ENCODE peak calls at places on chromosomes 16 and 17, in nine cellular contexts. One of them, this sample, is unnamed.

GRCh38 chr16:58339452-58339938 is 44.7 kb upstream of the PRSS54 start:
- DNase-seq in thyroid gland: no peak
- DNase-seq in neuronal stem cell: no peak
- DNase-seq in dorsolateral prefrontal cortex: no peak
- DNase-seq in cardiac muscle cell: peak
- DNase-seq in small intestine: no peak
- DNase-seq in ovary: no peak
- DNase-seq in CD8-positive, alpha-beta memory T cell: no peak
- DNase-seq in GM23248: peak
- DNase-seq in this sample: no peak

GRCh38 chr17:80822700-80823410 is 168.8 kb upstream of the CHMP6 start:
- DNase-seq in neuronal stem cell: no peak
- DNase-seq in thyroid gland: no peak
- DNase-seq in ovary: no peak
- DNase-seq in small intestine: no peak
- DNase-seq in CD8-positive, alpha-beta memory T cell: no peak
- DNase-seq in dorsolateral prefrontal cortex: no peak
- DNase-seq in cardiac muscle cell: no peak
- DNase-seq in GM23248: no peak
- DNase-seq in this sample: no peak

GRCh38 chr17:37067555-37068111 is 118.9 kb downstream of the AATF start:
- DNase-seq in cardiac muscle cell: peak
- DNase-seq in thyroid gland: no peak
- DNase-seq in neuronal stem cell: no peak
- DNase-seq in dorsolateral prefrontal cortex: no peak
- DNase-seq in small intestine: peak
- DNase-seq in ovary: no peak
- DNase-seq in CD8-positive, alpha-beta memory T cell: no peak
- DNase-seq in GM23248: peak
- DNase-seq in this sample: no peak

GRCh38 chr16:31487076-31487719 is 4.3 kb downstream of the SLC5A2 start:
- DNase-seq in CD8-positive, alpha-beta memory T cell: no peak
- DNase-seq in cardiac muscle cell: no peak
- DNase-seq in dorsolateral prefrontal cortex: no peak
- DNase-seq in thyroid gland: no peak
- DNase-seq in small intestine: no peak
- DNase-seq in ovary: no peak
- DNase-seq in neuronal stem cell: no peak
- DNase-seq in GM23248: no peak
- DNase-seq in this sample: no peak

GRCh38 chr17:32385121-32385520 is 35.2 kb downstream of the ZNF207 start:
- DNase-seq in cardiac muscle cell: no peak
- DNase-seq in neuronal stem cell: no peak
- DNase-seq in GM23248: no peak
- DNase-seq in dorsolateral prefrontal cortex: no peak
- DNase-seq in thyroid gland: no peak
- DNase-seq in ovary: no peak
- DNase-seq in small intestine: no peak
- DNase-seq in CD8-positive, alpha-beta memory T cell: no peak
- DNase-seq in this sample: no peak

GRCh38 chr17:27666831-27667560 is 36.0 kb downstream of the LGALS9 start:
- DNase-seq in ovary: no peak
- DNase-seq in dorsolateral prefrontal cortex: no peak
- DNase-seq in cardiac muscle cell: no peak
- DNase-seq in GM23248: no peak
- DNase-seq in CD8-positive, alpha-beta memory T cell: no peak
- DNase-seq in neuronal stem cell: no peak
- DNase-seq in thyroid gland: no peak
- DNase-seq in small intestine: no peak
- DNase-seq in this sample: no peak

GRCh38 chr16:4200781-4201137 is 41.1 kb downstream of the SRL start:
- DNase-seq in small intestine: no peak
- DNase-seq in cardiac muscle cell: peak
- DNase-seq in CD8-positive, alpha-beta memory T cell: no peak
- DNase-seq in neuronal stem cell: no peak
- DNase-seq in thyroid gland: no peak
- DNase-seq in dorsolateral prefrontal cortex: no peak
- DNase-seq in ovary: no peak
- DNase-seq in GM23248: peak
- DNase-seq in this sample: no peak

GRCh38 chr17:77011173-77012011 is 129.4 kb upstream of the SEC14L1 start:
- DNase-seq in cardiac muscle cell: peak
- DNase-seq in dorsolateral prefrontal cortex: no peak
- DNase-seq in CD8-positive, alpha-beta memory T cell: peak
- DNase-seq in small intestine: peak
- DNase-seq in GM23248: peak
- DNase-seq in ovary: no peak
- DNase-seq in thyroid gland: peak
- DNase-seq in neuronal stem cell: no peak
- DNase-seq in this sample: no peak

GRCh38 chr17:15031971-15032370 is 233.2 kb downstream of the PMP22 start:
- DNase-seq in cardiac muscle cell: no peak
- DNase-seq in thyroid gland: no peak
- DNase-seq in CD8-positive, alpha-beta memory T cell: no peak
- DNase-seq in GM23248: no peak
- DNase-seq in dorsolateral prefrontal cortex: no peak
- DNase-seq in small intestine: no peak
- DNase-seq in neuronal stem cell: no peak
- DNase-seq in ovary: no peak
- DNase-seq in this sample: no peak

GRCh38 chr17:73494955-73495349 is 149.3 kb downstream of the SDK2 start:
- DNase-seq in small intestine: no peak
- DNase-seq in ovary: no peak
- DNase-seq in cardiac muscle cell: no peak
- DNase-seq in CD8-positive, alpha-beta memory T cell: no peak
- DNase-seq in GM23248: no peak
- DNase-seq in dorsolateral prefrontal cortex: no peak
- DNase-seq in thyroid gland: no peak
- DNase-seq in neuronal stem cell: no peak
- DNase-seq in this sample: no peak

GRCh38 chr17:42586514-42587230 is 9.1 kb upstream of the PSMC3IP start:
- DNase-seq in ovary: no peak
- DNase-seq in thyroid gland: no peak
- DNase-seq in small intestine: no peak
- DNase-seq in neuronal stem cell: no peak
- DNase-seq in dorsolateral prefrontal cortex: no peak
- DNase-seq in CD8-positive, alpha-beta memory T cell: no peak
- DNase-seq in cardiac muscle cell: no peak
- DNase-seq in GM23248: no peak
- DNase-seq in this sample: no peak

GRCh38 chr16:29993191-29993902 is 2.1 kb downstream of the HIRIP3 start:
- DNase-seq in cardiac muscle cell: no peak
- DNase-seq in thyroid gland: no peak
- DNase-seq in ovary: no peak
- DNase-seq in neuronal stem cell: no peak
- DNase-seq in CD8-positive, alpha-beta memory T cell: no peak
- DNase-seq in dorsolateral prefrontal cortex: no peak
- DNase-seq in GM23248: no peak
- DNase-seq in small intestine: no peak
- DNase-seq in this sample: no peak

GRCh38 chr16:29993903-29994612 is 1.4 kb downstream of the HIRIP3 start:
- DNase-seq in neuronal stem cell: no peak
- DNase-seq in thyroid gland: no peak
- DNase-seq in CD8-positive, alpha-beta memory T cell: no peak
- DNase-seq in small intestine: no peak
- DNase-seq in ovary: no peak
- DNase-seq in cardiac muscle cell: no peak
- DNase-seq in GM23248: no peak
- DNase-seq in dorsolateral prefrontal cortex: no peak
- DNase-seq in this sample: no peak

GRCh38 chr16:29995330-29995910 is at the start of gene HIRIP3:
- DNase-seq in dorsolateral prefrontal cortex: peak
- DNase-seq in neuronal stem cell: peak
- DNase-seq in thyroid gland: peak
- DNase-seq in cardiac muscle cell: peak
- DNase-seq in ovary: peak
- DNase-seq in small intestine: peak
- DNase-seq in CD8-positive, alpha-beta memory T cell: peak
- DNase-seq in GM23248: peak
- DNase-seq in this sample: peak

GRCh38 chr16:29995911-29996772 is at the start of gene INO80E:
- DNase-seq in neuronal stem cell: peak
- DNase-seq in cardiac muscle cell: peak
- DNase-seq in CD8-positive, alpha-beta memory T cell: peak
- DNase-seq in GM23248: peak
- DNase-seq in thyroid gland: peak
- DNase-seq in dorsolateral prefrontal cortex: peak
- DNase-seq in small intestine: peak
- DNase-seq in ovary: peak
- DNase-seq in this sample: peak

GRCh38 chr16:29994613-29995329 is 646 bp downstream of the HIRIP3 start:
- DNase-seq in GM23248: peak
- DNase-seq in dorsolateral prefrontal cortex: peak
- DNase-seq in cardiac muscle cell: peak
- DNase-seq in ovary: no peak
- DNase-seq in small intestine: peak
- DNase-seq in thyroid gland: no peak
- DNase-seq in neuronal stem cell: no peak
- DNase-seq in CD8-positive, alpha-beta memory T cell: no peak
- DNase-seq in this sample: peak
- H3K27ac ChIP-seq in GM23248: peak
- H3K27ac ChIP-seq in dorsolateral prefrontal cortex: peak
- H3K27ac ChIP-seq in cardiac muscle cell: peak
- H3K27ac ChIP-seq in ovary: peak
- H3K27ac ChIP-seq in small intestine: peak
- H3K27ac ChIP-seq in thyroid gland: peak
- H3K27ac ChIP-seq in neuronal stem cell: peak
- H3K27ac ChIP-seq in CD8-positive, alpha-beta memory T cell: peak
- H3K27ac ChIP-seq in this sample: peak

GRCh38 chr17:56866076-56866475 is 32.1 kb downstream of the DGKE start:
- DNase-seq in neuronal stem cell: no peak
- DNase-seq in dorsolateral prefrontal cortex: no peak
- DNase-seq in GM23248: no peak
- DNase-seq in CD8-positive, alpha-beta memory T cell: no peak
- DNase-seq in small intestine: no peak
- DNase-seq in cardiac muscle cell: no peak
- DNase-seq in ovary: no peak
- DNase-seq in thyroid gland: no peak
- DNase-seq in this sample: no peak
- H3K27ac ChIP-seq in neuronal stem cell: no peak
- H3K27ac ChIP-seq in dorsolateral prefrontal cortex: no peak
- H3K27ac ChIP-seq in GM23248: no peak
- H3K27ac ChIP-seq in CD8-positive, alpha-beta memory T cell: no peak
- H3K27ac ChIP-seq in small intestine: no peak
- H3K27ac ChIP-seq in cardiac muscle cell: no peak
- H3K27ac ChIP-seq in ovary: no peak
- H3K27ac ChIP-seq in thyroid gland: no peak
- H3K27ac ChIP-seq in this sample: no peak

GRCh38 chr17:58865301-58865700 is 109.6 kb downstream of the PPM1E start:
- DNase-seq in GM23248: no peak
- DNase-seq in dorsolateral prefrontal cortex: no peak
- DNase-seq in ovary: no peak
- DNase-seq in cardiac muscle cell: no peak
- DNase-seq in neuronal stem cell: no peak
- DNase-seq in CD8-positive, alpha-beta memory T cell: no peak
- DNase-seq in small intestine: no peak
- DNase-seq in thyroid gland: no peak
- DNase-seq in this sample: no peak
- H3K27ac ChIP-seq in GM23248: no peak
- H3K27ac ChIP-seq in dorsolateral prefrontal cortex: no peak
- H3K27ac ChIP-seq in ovary: no peak
- H3K27ac ChIP-seq in cardiac muscle cell: no peak
- H3K27ac ChIP-seq in neuronal stem cell: no peak
- H3K27ac ChIP-seq in CD8-positive, alpha-beta memory T cell: no peak
- H3K27ac ChIP-seq in small intestine: no peak
- H3K27ac ChIP-seq in thyroid gland: no peak
- H3K27ac ChIP-seq in this sample: no peak

GRCh38 chr16:85859818-85860125 is 39.2 kb upstream of the IRF8 start:
- DNase-seq in dorsolateral prefrontal cortex: no peak
- DNase-seq in ovary: no peak
- DNase-seq in neuronal stem cell: no peak
- DNase-seq in thyroid gland: no peak
- DNase-seq in CD8-positive, alpha-beta memory T cell: no peak
- DNase-seq in GM23248: no peak
- DNase-seq in cardiac muscle cell: no peak
- DNase-seq in small intestine: no peak
- DNase-seq in this sample: no peak
- H3K27ac ChIP-seq in dorsolateral prefrontal cortex: no peak
- H3K27ac ChIP-seq in ovary: no peak
- H3K27ac ChIP-seq in neuronal stem cell: no peak
- H3K27ac ChIP-seq in thyroid gland: no peak
- H3K27ac ChIP-seq in CD8-positive, alpha-beta memory T cell: no peak
- H3K27ac ChIP-seq in GM23248: no peak
- H3K27ac ChIP-seq in cardiac muscle cell: no peak
- H3K27ac ChIP-seq in small intestine: no peak
- H3K27ac ChIP-seq in this sample: no peak

GRCh38 chr16:8760021-8760420 is 37.4 kb downstream of the TMEM186 start:
- DNase-seq in dorsolateral prefrontal cortex: no peak
- DNase-seq in small intestine: no peak
- DNase-seq in ovary: no peak
- DNase-seq in thyroid gland: no peak
- DNase-seq in neuronal stem cell: no peak
- DNase-seq in GM23248: peak
- DNase-seq in CD8-positive, alpha-beta memory T cell: no peak
- DNase-seq in cardiac muscle cell: no peak
- DNase-seq in this sample: no peak
- H3K27ac ChIP-seq in dorsolateral prefrontal cortex: no peak
- H3K27ac ChIP-seq in small intestine: no peak
- H3K27ac ChIP-seq in ovary: no peak
- H3K27ac ChIP-seq in thyroid gland: no peak
- H3K27ac ChIP-seq in neuronal stem cell: no peak
- H3K27ac ChIP-seq in GM23248: no peak
- H3K27ac ChIP-seq in CD8-positive, alpha-beta memory T cell: no peak
- H3K27ac ChIP-seq in cardiac muscle cell: no peak
- H3K27ac ChIP-seq in this sample: no peak

GRCh38 chr16:87337247-87337646 is 20.1 kb upstream of the C16orf95 start:
- DNase-seq in CD8-positive, alpha-beta memory T cell: no peak
- DNase-seq in small intestine: no peak
- DNase-seq in neuronal stem cell: no peak
- DNase-seq in cardiac muscle cell: no peak
- DNase-seq in dorsolateral prefrontal cortex: no peak
- DNase-seq in thyroid gland: no peak
- DNase-seq in ovary: no peak
- DNase-seq in GM23248: no peak
- DNase-seq in this sample: no peak

GRCh38 chr16:87338155-87338765 is 21.1 kb upstream of the C16orf95 start:
- DNase-seq in thyroid gland: no peak
- DNase-seq in GM23248: no peak
- DNase-seq in ovary: no peak
- DNase-seq in cardiac muscle cell: no peak
- DNase-seq in neuronal stem cell: no peak
- DNase-seq in dorsolateral prefrontal cortex: no peak
- DNase-seq in small intestine: no peak
- DNase-seq in CD8-positive, alpha-beta memory T cell: no peak
- DNase-seq in this sample: no peak

GRCh38 chr16:87340198-87340597 is 23.0 kb upstream of the C16orf95 start:
- DNase-seq in dorsolateral prefrontal cortex: no peak
- DNase-seq in GM23248: no peak
- DNase-seq in cardiac muscle cell: no peak
- DNase-seq in neuronal stem cell: no peak
- DNase-seq in CD8-positive, alpha-beta memory T cell: no peak
- DNase-seq in small intestine: no peak
- DNase-seq in thyroid gland: no peak
- DNase-seq in ovary: no peak
- DNase-seq in this sample: no peak

GRCh38 chr16:87336850-87337240 is 19.7 kb upstream of the C16orf95 start:
- DNase-seq in dorsolateral prefrontal cortex: no peak
- DNase-seq in small intestine: no peak
- DNase-seq in ovary: no peak
- DNase-seq in thyroid gland: no peak
- DNase-seq in CD8-positive, alpha-beta memory T cell: no peak
- DNase-seq in cardiac muscle cell: no peak
- DNase-seq in GM23248: no peak
- DNase-seq in neuronal stem cell: no peak
- DNase-seq in this sample: no peak

GRCh38 chr16:87339086-87339723 is 22.0 kb upstream of the C16orf95 start:
- DNase-seq in GM23248: no peak
- DNase-seq in cardiac muscle cell: no peak
- DNase-seq in CD8-positive, alpha-beta memory T cell: no peak
- DNase-seq in dorsolateral prefrontal cortex: no peak
- DNase-seq in small intestine: no peak
- DNase-seq in neuronal stem cell: no peak
- DNase-seq in thyroid gland: no peak
- DNase-seq in ovary: no peak
- DNase-seq in this sample: no peak
- H3K27ac ChIP-seq in GM23248: no peak
- H3K27ac ChIP-seq in cardiac muscle cell: no peak
- H3K27ac ChIP-seq in CD8-positive, alpha-beta memory T cell: no peak
- H3K27ac ChIP-seq in dorsolateral prefrontal cortex: no peak
- H3K27ac ChIP-seq in small intestine: no peak
- H3K27ac ChIP-seq in neuronal stem cell: no peak
- H3K27ac ChIP-seq in thyroid gland: no peak
- H3K27ac ChIP-seq in ovary: no peak
- H3K27ac ChIP-seq in this sample: no peak

This sample was measured in substantia nigra.